ENCODE peak calls at places on chromosomes 4 and X, in four cellular contexts. B is K562, K is HCT116, C is HepG2. O is an unnamed sample.

GRCh38 chrX:2474280-2474962 is 26.4 kb downstream of the DHRSX start:
- DNase-seq in C (no peak), B (no peak), K (peak), O (no peak)

GRCh38 chrX:54357414-54358377 is at the start of gene WNK3:
- DNase-seq in C (peak), K (no peak), B (no peak), O (no peak)

GRCh38 chrX:24243692-24244091 is 70.2 kb downstream of the SUPT20HL2 start:
- DNase-seq in K (no peak), C (no peak), B (no peak), O (no peak)

GRCh38 chr4:65510976-65511375 is 159.3 kb downstream of the EPHA5 start:
- DNase-seq in B (no peak), K (no peak), C (no peak), O (no peak)

GRCh38 chrX:7996414-7996813 is 69.2 kb upstream of the PNPLA4 start:
- DNase-seq in B (peak), K (no peak), C (peak), O (no peak)

GRCh38 chr4:56197387-56197786 is 189.9 kb downstream of the AASDH start:
- DNase-seq in K (no peak), B (no peak), C (no peak), O (no peak)

GRCh38 chr4:90441770-90442169 is 314.6 kb downstream of the CCSER1 start:
- DNase-seq in C (no peak), B (no peak), K (no peak), O (no peak)

GRCh38 chr4:127782275-127783025 is at the start of gene HSPA4L:
- DNase-seq in B (peak), C (peak), K (peak), O (peak)

GRCh38 chr4:10077101-10077491 is 39.5 kb downstream of the WDR1 start:
- DNase-seq in B (no peak), K (no peak), C (no peak), O (no peak)

GRCh38 chr4:19254476-19254875 is 997.2 kb upstream of the SLIT2 start:
- DNase-seq in K (no peak), C (no peak), B (no peak), O (no peak)

GRCh38 chr4:45147866-45148265 is 421.5 kb upstream of the GNPDA2 start:
- DNase-seq in B (no peak), C (no peak), K (no peak), O (no peak)

GRCh38 chr4:9893329-9894108 is 112.1 kb downstream of the DRD5 start:
- DNase-seq in K (no peak), C (no peak), B (no peak), O (no peak)

GRCh38 chrX:119762718-119763117 is 4.3 kb downstream of the SOWAHD start:
- DNase-seq in C (no peak), K (no peak), B (no peak), O (no peak)

GRCh38 chr4:94766856-94767255 is 9.1 kb downstream of the BMPR1B start:
- DNase-seq in K (no peak), C (no peak), B (no peak), O (no peak)

DNA sequence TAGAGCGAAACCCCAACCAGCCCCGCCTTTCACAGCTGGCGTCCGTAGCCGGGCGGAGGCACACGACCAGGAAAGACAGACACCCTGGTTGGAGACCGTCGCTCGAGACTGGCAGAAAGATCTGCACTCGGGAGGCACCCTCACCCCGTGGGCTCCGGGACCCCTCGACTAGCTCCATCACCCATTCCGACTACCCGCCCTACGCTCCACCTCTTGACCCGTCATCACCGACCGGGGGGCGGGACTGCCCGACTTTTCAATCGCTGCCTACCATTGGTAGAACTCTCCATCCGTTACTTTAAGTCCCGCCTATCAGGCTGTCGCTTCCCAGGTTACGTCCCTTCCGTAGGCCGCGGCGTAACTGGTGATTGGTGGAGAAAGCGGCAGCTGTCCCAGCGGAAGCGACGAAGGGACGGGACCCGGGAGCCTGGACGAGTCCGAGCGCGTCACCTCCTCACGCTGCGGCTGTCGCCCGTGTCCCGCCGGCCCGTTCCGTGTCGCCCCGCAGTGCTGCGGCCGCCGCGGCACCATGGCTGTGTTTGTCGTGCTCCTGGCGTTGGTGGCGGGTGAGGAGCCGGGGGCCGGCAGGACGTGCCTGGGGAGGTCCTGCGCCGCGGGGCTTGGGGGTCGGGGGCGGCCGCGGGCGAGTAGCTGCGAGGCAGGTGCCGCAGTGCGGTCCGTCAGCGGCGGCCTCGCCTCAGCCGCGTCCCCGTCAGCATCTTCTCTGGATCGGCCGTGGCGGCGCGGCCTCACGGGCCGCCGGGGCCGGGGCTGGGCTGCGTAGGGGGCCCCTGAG is at the start of gene ATP6AP2:
- DNase-seq in B (peak), K (peak), C (peak), O (peak)
- TF ChIP-seq REST in B (no peak), K (no peak), C (no peak), O (no peak)

DNA sequence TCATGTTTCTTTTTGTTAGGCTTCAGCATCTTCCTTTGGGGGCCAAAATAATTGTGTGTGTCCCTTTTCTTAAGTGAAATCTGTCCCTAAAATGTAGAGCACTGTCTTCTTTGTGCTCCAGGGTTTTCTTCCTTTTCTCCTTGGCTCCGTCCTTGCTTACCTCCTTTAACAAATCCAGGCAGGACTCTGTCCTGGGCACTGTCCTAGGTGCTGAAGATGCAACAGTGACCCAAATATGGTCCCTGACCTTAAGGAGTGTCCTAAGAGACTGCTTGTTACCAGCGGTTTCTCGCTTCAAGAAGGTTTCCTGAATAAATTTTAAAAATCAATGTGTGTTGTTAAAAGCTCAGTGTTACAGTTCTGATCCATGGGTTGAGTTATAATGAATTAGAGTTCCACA is 471.8 kb downstream of the KCNIP4 start:
- DNase-seq in C (peak), K (no peak), B (no peak), O (no peak)
- TF ChIP-seq JUND in C (no peak), K (no peak), B (no peak), O (no peak)

GRCh38 chr4:2354127-2354526 is 64.3 kb downstream of the ZFYVE28 start:
- DNase-seq in B (peak), K (no peak), C (no peak), O (no peak)
- TF ChIP-seq REST in B (no peak), K (no peak), C (no peak), O (no peak)

GRCh38 chrX:13102636-13103035 is 58.2 kb upstream of the FAM9C start:
- DNase-seq in C (no peak), K (no peak), B (no peak), O (no peak)
- TF ChIP-seq JUND in C (no peak), K (no peak), B (no peak), O (no peak)

DNA sequence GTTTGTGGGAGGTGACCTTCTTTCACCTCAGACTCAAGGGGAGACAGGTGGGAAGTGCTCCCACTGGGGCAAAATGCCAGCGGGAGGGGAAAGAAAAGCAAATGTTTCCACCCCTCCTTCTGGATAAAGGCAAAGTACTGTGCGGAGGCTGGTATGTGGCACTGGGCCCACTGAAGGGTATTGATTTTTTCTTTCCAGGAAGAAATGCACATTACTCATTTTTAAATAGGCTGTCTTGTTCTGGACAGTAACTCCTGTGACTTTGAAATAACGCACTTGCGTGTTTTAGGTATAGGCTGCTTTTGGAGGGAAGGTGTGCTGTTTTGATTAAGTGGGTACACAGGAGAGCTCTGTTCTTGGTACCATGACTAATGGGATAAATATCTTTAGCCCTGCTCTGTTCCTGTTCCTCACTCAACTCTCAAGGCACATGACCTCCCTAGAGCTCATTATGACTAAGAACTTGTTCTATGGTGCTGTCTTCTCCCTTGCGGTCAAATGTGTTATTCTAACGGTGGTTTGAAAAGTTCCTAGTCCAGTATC is 40.7 kb upstream of the MBTPS2 start:
- DNase-seq in B (no peak), C (peak), K (peak), O (no peak)
- TF ChIP-seq REST in B (no peak), C (no peak), K (no peak), O (no peak)

DNA sequence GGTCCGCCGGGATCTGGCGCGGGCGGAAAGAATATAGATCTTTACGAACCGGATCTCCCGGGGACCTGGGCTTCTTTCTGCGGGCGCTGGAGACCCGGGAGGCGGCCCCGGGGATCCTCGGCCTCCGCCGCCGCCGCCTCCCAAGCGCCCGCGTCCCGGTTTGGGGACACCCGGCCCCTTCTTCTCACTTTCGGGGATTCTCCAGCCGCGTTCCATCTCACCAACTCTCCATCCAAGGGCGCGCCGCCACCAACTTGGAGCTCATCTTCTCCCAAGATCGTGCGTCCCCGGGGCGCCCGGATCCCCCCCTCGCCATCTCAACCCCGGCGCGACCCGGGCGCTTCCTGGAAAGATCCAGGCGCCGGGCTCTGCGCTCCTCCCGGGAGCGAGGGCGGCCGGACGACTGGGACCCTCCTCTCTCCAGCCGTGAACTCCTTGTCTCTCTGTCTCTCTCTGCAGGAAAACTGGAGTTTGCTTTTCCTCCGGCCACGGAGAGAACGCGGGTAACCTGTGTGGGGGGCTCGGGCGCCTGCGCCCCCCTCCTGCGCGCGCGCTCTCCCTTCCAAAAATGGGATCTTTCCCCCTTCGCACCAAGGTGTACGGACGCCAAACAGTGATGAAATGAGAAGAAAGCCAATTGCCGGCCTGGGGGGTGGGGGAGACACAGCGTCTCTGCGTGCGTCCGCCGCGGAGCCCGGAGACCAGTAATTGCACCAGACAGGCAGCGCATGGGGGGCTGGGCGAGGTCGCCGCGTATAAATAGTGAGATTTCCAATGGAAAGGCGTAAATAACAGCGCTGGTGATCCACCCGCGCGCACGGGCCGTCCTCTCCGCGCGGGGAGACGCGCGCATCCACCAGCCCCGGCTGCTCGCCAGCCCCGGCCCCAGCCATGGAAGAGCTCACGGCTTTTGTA is at the start of gene SHOX:
- DNase-seq in K (no peak), C (no peak), B (no peak), O (no peak)
- TF ChIP-seq JUND in K (no peak), C (no peak), B (no peak), O (no peak)

DNA sequence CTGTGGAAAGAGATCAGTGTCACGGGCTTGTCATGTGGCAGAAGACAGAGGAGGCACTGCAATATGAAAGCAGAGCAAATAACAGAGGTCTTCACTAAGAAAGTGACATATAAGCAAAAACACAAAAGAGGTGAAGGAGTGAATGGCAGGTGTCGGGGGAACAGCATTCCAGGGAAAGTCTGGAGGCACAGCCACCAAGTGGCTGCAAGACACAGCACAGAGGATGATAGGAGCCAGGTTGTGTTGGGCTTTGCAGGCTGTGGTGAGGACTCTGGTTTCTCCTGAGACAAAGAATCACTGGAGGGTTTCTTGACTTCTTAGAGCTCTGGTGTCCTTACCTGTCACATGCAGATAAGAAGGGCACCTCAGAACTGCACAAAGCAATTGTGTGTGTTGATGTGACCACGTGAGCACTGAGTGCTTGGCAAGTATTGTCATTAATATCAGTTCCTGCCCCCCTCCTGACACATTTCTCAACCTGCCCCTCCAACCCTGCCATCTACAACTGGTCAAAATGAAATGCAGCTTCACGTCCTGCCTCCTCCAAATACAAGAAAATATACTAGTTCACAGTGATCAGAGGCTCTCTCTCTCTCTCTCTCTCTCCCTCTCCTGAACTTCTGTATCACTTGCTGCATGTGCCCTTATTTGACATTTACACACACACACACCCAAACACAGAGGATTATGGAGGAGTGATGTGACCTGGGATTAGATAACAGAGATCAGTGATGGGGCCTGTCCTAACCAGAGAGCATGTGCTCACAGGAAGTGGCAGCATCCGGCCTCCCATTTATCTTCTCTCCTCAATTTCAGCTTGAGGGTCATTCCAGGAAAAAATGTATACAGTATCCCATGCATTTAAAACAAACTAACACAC is 143.2 kb downstream of the TSPAN5 start:
- DNase-seq in B (no peak), C (no peak), K (no peak), O (no peak)
- TF ChIP-seq REST in B (no peak), C (no peak), K (no peak), O (no peak)

GRCh38 chr4:77617203-77617602 is 11.6 kb downstream of the CXCL13 start:
- DNase-seq in B (no peak), C (no peak), K (no peak), O (no peak)
- TF ChIP-seq JUND in B (peak), C (no peak), K (no peak), O (no peak)

GRCh38 chr4:108730579-108730978 is 32.3 kb downstream of the ETNPPL start:
- DNase-seq in K (no peak), C (peak), B (no peak), O (no peak)
- TF ChIP-seq REST in K (no peak), C (no peak), B (no peak), O (no peak)

O was measured in GM12878.